ENCODE peak calls at places on chromosomes 16 and 17, in six cellular contexts. O, K, G, S, Y and V are unnamed samples.

GRCh38 chr17:64004218-64004770 is 6.1 kb downstream of the PRR29 start:
- DNase-seq in O (no peak), K (peak; percentile 12), G (no peak), S (no peak), Y (no peak), V (no peak)

GRCh38 chr17:68016838-68017237 is 18.7 kb upstream of the KPNA2 start:
- DNase-seq in O (no peak), K (no peak), G (no peak), S (no peak), Y (no peak), V (no peak)

GRCh38 chr16:49281843-49282642 is 405 bp upstream of the CBLN1 start:
- DNase-seq in O (peak; percentile 55), K (peak; percentile 91), G (peak; percentile 91), S (no peak), Y (peak; percentile 89), V (peak; percentile 21)

GRCh38 chr16:28531777-28532744 is 6.7 kb downstream of the NUPR1 start:
- DNase-seq in O (no peak), K (no peak), G (peak; percentile 42), S (no peak), Y (peak; percentile 89), V (no peak)

GRCh38 chr17:13931111-13931526 is 138.2 kb upstream of the COX10 start:
- DNase-seq in O (peak; percentile 23), K (no peak), G (no peak), S (no peak), Y (no peak), V (peak; percentile 59)

GRCh38 chr16:86628614-86629013 is 50.3 kb downstream of the FOXL1 start:
- DNase-seq in O (no peak), K (no peak), G (no peak), S (no peak), Y (no peak), V (no peak)

GRCh38 chr17:77054926-77055325 is 85.8 kb upstream of the SEC14L1 start:
- DNase-seq in O (no peak), K (no peak), G (no peak), S (no peak), Y (no peak), V (no peak)

GRCh38 chr17:64608571-64608981 is 53.5 kb downstream of the SMURF2 start:
- DNase-seq in O (peak; percentile 36), K (no peak), G (no peak), S (no peak), Y (no peak), V (no peak)

GRCh38 chr17:21077286-21077685 is 34.5 kb upstream of the USP22 start:
- DNase-seq in O (no peak), K (no peak), G (no peak), S (no peak), Y (no peak), V (no peak)

GRCh38 chr16:85029413-85029794 is 1.8 kb downstream of the KIAA0513 start:
- DNase-seq in O (no peak), K (peak; percentile 81), G (peak; percentile 66), S (no peak), Y (no peak), V (no peak)

GRCh38 chr16:28986492-28986891 is 1.6 kb downstream of the LAT start:
- DNase-seq in O (no peak), K (no peak), G (no peak), S (no peak), Y (no peak), V (no peak)

GRCh38 chr17:7323731-7324437 is 5.3 kb downstream of the NEURL4 start:
- DNase-seq in O (peak; percentile 46), K (peak; percentile 83), G (peak; percentile 57), S (no peak), Y (peak; percentile 75), V (no peak)

GRCh38 chr17:18859256-18859655 is 1.3 kb downstream of the PRPSAP2 start:
- DNase-seq in O (peak; percentile 75), K (no peak), G (peak; percentile 38), S (no peak), Y (no peak), V (no peak)

GRCh38 chr16:84190731-84191388 is at the start of gene ADAD2:
- DNase-seq in O (no peak), K (no peak), G (no peak), S (no peak), Y (no peak), V (no peak)

GRCh38 chr16:81855552-81856153 is 76.6 kb downstream of the PLCG2 start:
- DNase-seq in O (no peak), K (no peak), G (no peak), S (no peak), Y (no peak), V (no peak)

GRCh38 chr16:17277981-17278381 is 192.8 kb downstream of the XYLT1 start:
- DNase-seq in O (peak; percentile 1), K (peak; percentile 54), G (peak; percentile 61), S (no peak), Y (no peak), V (no peak)

GRCh38 chr17:60577147-60577925 is 22.7 kb upstream of the PPM1D start:
- DNase-seq in O (peak; percentile 71), K (peak; percentile 26), G (peak; percentile 51), S (no peak), Y (no peak), V (no peak)

GRCh38 chr17:43545383-43545632 is 832 bp downstream of the ETV4 start:
- DNase-seq in O (no peak), K (no peak), G (no peak), S (no peak), Y (no peak), V (no peak)

GRCh38 chr16:25108054-25108453 is 3.5 kb upstream of the LCMT1 start:
- DNase-seq in O (no peak), K (peak; percentile 41), G (peak; percentile 67), S (no peak), Y (no peak), V (no peak)

GRCh38 chr17:70563301-70563820 is 394.0 kb downstream of the KCNJ2 start:
- DNase-seq in O (no peak), K (no peak), G (no peak), S (no peak), Y (no peak), V (no peak)

GRCh38 chr17:38401459-38401858 is 26.8 kb upstream of the ARHGAP23 start:
- DNase-seq in O (no peak), K (no peak), G (no peak), S (no peak), Y (no peak), V (no peak)

GRCh38 chr16:19377864-19378263 is 39.8 kb upstream of the TMC5 start:
- DNase-seq in O (peak; percentile 4), K (no peak), G (peak; percentile 20), S (no peak), Y (no peak), V (no peak)

GRCh38 chr17:36657763-36658490 is 56.5 kb downstream of the MRM1 start:
- DNase-seq in O (peak; percentile 10), K (peak; percentile 51), G (no peak), S (no peak), Y (no peak), V (no peak)

GRCh38 chr17:35743911-35744328 is 9.1 kb downstream of the GAS2L2 start:
- DNase-seq in O (peak; percentile 59), K (no peak), G (peak; percentile 29), S (no peak), Y (no peak), V (no peak)

GRCh38 chr16:19315889-19316288 is 30.4 kb downstream of the CLEC19A start:
- DNase-seq in O (no peak), K (no peak), G (no peak), S (no peak), Y (no peak), V (no peak)

DNA sequence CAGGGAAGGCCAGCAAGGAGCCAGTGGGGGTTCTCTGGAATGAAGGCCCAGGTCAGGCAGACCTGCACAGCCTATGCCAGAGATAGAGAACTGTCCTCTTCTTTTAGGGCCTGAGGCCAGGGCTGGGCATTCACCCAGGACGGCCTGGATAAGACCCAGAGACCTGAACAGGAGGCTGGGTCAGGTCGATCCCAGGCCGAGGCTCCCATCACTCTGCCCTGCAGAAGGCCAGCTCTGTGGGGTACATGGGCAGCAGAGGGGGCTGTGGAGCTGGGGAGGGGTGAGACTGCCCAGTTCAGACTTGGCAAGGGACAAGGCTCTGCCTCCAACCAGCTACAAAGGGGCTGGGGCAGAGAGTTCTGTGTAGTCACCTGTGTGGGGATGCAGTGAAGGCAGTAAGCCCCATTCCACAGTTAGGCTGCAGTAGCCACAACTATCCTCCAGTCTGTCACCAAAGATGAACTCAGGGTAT is 14.6 kb downstream of the HSD11B2 start:
- DNase-seq in O (no peak), K (no peak), G (no peak), S (no peak), Y (no peak), V (no peak)
- TF ChIP-seq CTCF in O (no peak), K (no peak), G (no peak), S (no peak), Y (no peak), V (peak; percentile 7)

GRCh38 chr17:69143683-69144231 is 2.1 kb upstream of the ABCA6 start:
- DNase-seq in O (no peak), K (no peak), G (no peak), S (no peak), Y (no peak), V (no peak)

GRCh38 chr17:69144621-69145255 is 3.0 kb upstream of the ABCA6 start:
- DNase-seq in O (no peak), K (no peak), G (peak; percentile 1), S (no peak), Y (no peak), V (no peak)

GRCh38 chr17:69147460-69147859 is 5.8 kb upstream of the ABCA6 start:
- DNase-seq in O (no peak), K (no peak), G (no peak), S (no peak), Y (no peak), V (no peak)

GRCh38 chr17:69142473-69142802 is 743 bp upstream of the ABCA6 start:
- DNase-seq in O (peak; percentile 89), K (no peak), G (no peak), S (no peak), Y (no peak), V (no peak)

GRCh38 chr17:69141802-69142472 is at the start of gene ABCA6:
- DNase-seq in O (peak; percentile 93), K (no peak), G (no peak), S (no peak), Y (no peak), V (no peak)
- TF ChIP-seq CTCF in O (no peak), K (no peak), G (no peak), S (no peak), Y (no peak), V (no peak)

GRCh38 chr17:39867084-39867890 is 715 bp upstream of the ZPBP2 start:
- DNase-seq in O (no peak), K (peak; percentile 76), G (peak; percentile 97), S (no peak), Y (no peak), V (no peak)

GRCh38 chr17:39861235-39861634 is 2.9 kb downstream of the IKZF3 start:
- DNase-seq in O (no peak), K (no peak), G (peak; percentile 64), S (no peak), Y (no peak), V (no peak)

GRCh38 chr17:39863244-39863917 is 731 bp downstream of the IKZF3 start:
- DNase-seq in O (no peak), K (no peak), G (peak; percentile 40), S (no peak), Y (no peak), V (no peak)

GRCh38 chr17:39866013-39866730 is 1.8 kb upstream of the ZPBP2 start:
- DNase-seq in O (no peak), K (no peak), G (peak; percentile 32), S (no peak), Y (no peak), V (no peak)

GRCh38 chr17:39863918-39864746 is at the start of gene IKZF3:
- DNase-seq in O (peak; percentile 33), K (peak; percentile 82), G (peak; percentile 94), S (peak; percentile 24), Y (peak; percentile 87), V (no peak)
- TF ChIP-seq CTCF in O (no peak), K (peak; percentile 78), G (peak; percentile 52), S (no peak), Y (peak; percentile 37), V (no peak)

GRCh38 chr16:71542377-71542776 is 16.2 kb downstream of the CHST4 start:
- DNase-seq in O (peak; percentile 23), K (peak; percentile 64), G (peak; percentile 81), S (peak; percentile 60), Y (peak; percentile 59), V (no peak)
- TF ChIP-seq CTCF in O (peak; percentile 53), K (peak; percentile 56), G (peak; percentile 84), S (no peak), Y (peak; percentile 51), V (peak; percentile 84)